ENCODE peak calls at places on chromosomes 13 and 19, in nine cellular contexts. V is Calu3, T is progenitor cell of endocrine pancreas, U is upper lobe of left lung, N is SJSA1, J is ACHN, Y is NCI-H524, K is SK-N-SH, W is kidney tubule cell. M is an unnamed sample.

GRCh38 chr19:4061178-4061682 is 5.5 kb downstream of the ZBTB7A start:
- DNase-seq in V (peak), T (no peak), U (peak), N (no peak), J (no peak), Y (no peak), K (no peak), W (peak), M (peak)

GRCh38 chr19:34505321-34506025 is 23.9 kb downstream of the WTIP start:
- DNase-seq in V (no peak), T (no peak), U (peak), N (no peak), J (no peak), Y (no peak), K (peak), W (no peak), M (no peak)

GRCh38 chr19:42594617-42595489 is at the start of gene CEACAM8:
- DNase-seq in V (no peak), T (no peak), U (peak), N (no peak), J (no peak), Y (no peak), K (no peak), W (no peak), M (no peak)

GRCh38 chr19:42198676-42199439 is 18.6 kb downstream of the DEDD2 start:
- DNase-seq in V (no peak), T (no peak), U (no peak), N (no peak), J (no peak), Y (no peak), K (no peak), W (no peak), M (peak)

GRCh38 chr13:80654638-80655249 is 313.8 kb upstream of the SPRY2 start:
- DNase-seq in V (no peak), T (no peak), U (peak), N (no peak), J (no peak), Y (no peak), K (no peak), W (peak), M (no peak)

GRCh38 chr13:94947965-94948371 is 235.6 kb upstream of the SOX21 start:
- DNase-seq in V (no peak), T (no peak), U (no peak), N (peak), J (no peak), Y (no peak), K (no peak), W (no peak), M (no peak)

GRCh38 chr13:66689037-66689619 is 541.0 kb downstream of the PCDH9 start:
- DNase-seq in V (no peak), T (no peak), U (no peak), N (no peak), J (peak), Y (no peak), K (peak), W (peak), M (no peak)

GRCh38 chr19:45638930-45639729 is at the start of gene EML2:
- DNase-seq in V (peak), T (peak), U (peak), N (peak), J (peak), Y (no peak), K (peak), W (peak), M (peak)

GRCh38 chr13:34810996-34811395 is 131.1 kb upstream of the NBEA start:
- DNase-seq in V (no peak), T (no peak), U (no peak), N (no peak), J (no peak), Y (no peak), K (no peak), W (no peak), M (no peak)

GRCh38 chr13:91115776-91116175 is 231.7 kb upstream of the MIR17HG start:
- DNase-seq in V (no peak), T (no peak), U (no peak), N (no peak), J (no peak), Y (no peak), K (no peak), W (no peak), M (no peak)

GRCh38 chr13:102596147-102597028 is at the start of gene TPP2:
- DNase-seq in V (peak), T (peak), U (peak), N (peak), J (peak), Y (peak), K (peak), W (peak), M (peak)

GRCh38 chr13:73056054-73056962 is 2.5 kb upstream of the KLF5 start:
- DNase-seq in V (no peak), T (no peak), U (no peak), N (peak), J (peak), Y (no peak), K (no peak), W (peak), M (no peak)

GRCh38 chr19:38304866-38305429 is 897 bp downstream of the C19orf33 start:
- DNase-seq in V (peak), T (peak), U (peak), N (no peak), J (peak), Y (no peak), K (peak), W (peak), M (peak)

GRCh38 chr13:93388701-93389100 is 162.1 kb downstream of the GPC6 start:
- DNase-seq in V (no peak), T (no peak), U (no peak), N (no peak), J (no peak), Y (no peak), K (no peak), W (peak), M (no peak)

GRCh38 chr19:17488593-17489391 is 18.5 kb downstream of the SLC27A1 start:
- DNase-seq in V (peak), T (peak), U (peak), N (no peak), J (no peak), Y (no peak), K (peak), W (peak), M (peak)

GRCh38 chr19:33139165-33139564 is 7.3 kb downstream of the WDR88 start:
- DNase-seq in V (no peak), T (no peak), U (peak), N (no peak), J (no peak), Y (no peak), K (no peak), W (no peak), M (no peak)

M was measured in Peyer's patch.